ENCODE peak calls at places on chromosomes 3 and 15, in seven cellular contexts. One of them, this sample, is unnamed.

GRCh38 chr15:25171111-25171811 is 216.5 kb downstream of the SNRPN start:
- DNase-seq in GM12892: no peak
- DNase-seq in T-cell: no peak
- DNase-seq in midbrain: no peak
- DNase-seq in esophagus squamous epithelium: no peak
- DNase-seq in heart left ventricle: no peak
- DNase-seq in activated CD4-positive, alpha-beta memory T cell treated with anti-CD3 and anti-CD28 coated beads, Interleukin-2, amount 10 ng/mL, durations not matched to agents 7 days and 5 days: peak; percentile 12
- DNase-seq in this sample: no peak

GRCh38 chr3:134643150-134643675 is 7.6 kb downstream of the KY start:
- DNase-seq in midbrain: no peak
- DNase-seq in activated CD4-positive, alpha-beta memory T cell treated with anti-CD3 and anti-CD28 coated beads, Interleukin-2, amount 10 ng/mL, durations not matched to agents 7 days and 5 days: peak; percentile 9
- DNase-seq in heart left ventricle: no peak
- DNase-seq in GM12892: no peak
- DNase-seq in T-cell: no peak
- DNase-seq in esophagus squamous epithelium: no peak
- DNase-seq in this sample: no peak

GRCh38 chr15:92393994-92394326 is 279 bp downstream of the ST8SIA2 start:
- DNase-seq in midbrain: no peak
- DNase-seq in activated CD4-positive, alpha-beta memory T cell treated with anti-CD3 and anti-CD28 coated beads, Interleukin-2, amount 10 ng/mL, durations not matched to agents 7 days and 5 days: no peak
- DNase-seq in esophagus squamous epithelium: no peak
- DNase-seq in GM12892: no peak
- DNase-seq in heart left ventricle: no peak
- DNase-seq in T-cell: no peak
- DNase-seq in this sample: no peak

GRCh38 chr15:34613997-34614396 is 30.5 kb upstream of the GOLGA8B start:
- DNase-seq in T-cell: no peak
- DNase-seq in midbrain: no peak
- DNase-seq in heart left ventricle: no peak
- DNase-seq in esophagus squamous epithelium: no peak
- DNase-seq in activated CD4-positive, alpha-beta memory T cell treated with anti-CD3 and anti-CD28 coated beads, Interleukin-2, amount 10 ng/mL, durations not matched to agents 7 days and 5 days: no peak
- DNase-seq in GM12892: no peak
- DNase-seq in this sample: no peak

GRCh38 chr3:23999012-23999641 is 54.0 kb downstream of the NR1D2 start:
- DNase-seq in GM12892: no peak
- DNase-seq in heart left ventricle: peak; percentile 65
- DNase-seq in activated CD4-positive, alpha-beta memory T cell treated with anti-CD3 and anti-CD28 coated beads, Interleukin-2, amount 10 ng/mL, durations not matched to agents 7 days and 5 days: peak; percentile 67
- DNase-seq in esophagus squamous epithelium: no peak
- DNase-seq in T-cell: peak; percentile 46
- DNase-seq in midbrain: peak; percentile 85
- DNase-seq in this sample: no peak

GRCh38 chr3:149415484-149415883 is 38.0 kb upstream of the TM4SF1 start:
- DNase-seq in GM12892: no peak
- DNase-seq in activated CD4-positive, alpha-beta memory T cell treated with anti-CD3 and anti-CD28 coated beads, Interleukin-2, amount 10 ng/mL, durations not matched to agents 7 days and 5 days: no peak
- DNase-seq in T-cell: no peak
- DNase-seq in esophagus squamous epithelium: no peak
- DNase-seq in heart left ventricle: no peak
- DNase-seq in midbrain: no peak
- DNase-seq in this sample: no peak

GRCh38 chr3:66938338-66938963 is 59.7 kb upstream of the KBTBD8 start:
- DNase-seq in midbrain: peak; percentile 70
- DNase-seq in esophagus squamous epithelium: no peak
- DNase-seq in GM12892: no peak
- DNase-seq in T-cell: peak; percentile 2
- DNase-seq in activated CD4-positive, alpha-beta memory T cell treated with anti-CD3 and anti-CD28 coated beads, Interleukin-2, amount 10 ng/mL, durations not matched to agents 7 days and 5 days: peak; percentile 26
- DNase-seq in heart left ventricle: no peak
- DNase-seq in this sample: peak; percentile 27

GRCh38 chr3:197792019-197792647 is 1.1 kb downstream of the LRCH3 start:
- DNase-seq in midbrain: no peak
- DNase-seq in GM12892: no peak
- DNase-seq in T-cell: peak; percentile 32
- DNase-seq in heart left ventricle: no peak
- DNase-seq in esophagus squamous epithelium: no peak
- DNase-seq in activated CD4-positive, alpha-beta memory T cell treated with anti-CD3 and anti-CD28 coated beads, Interleukin-2, amount 10 ng/mL, durations not matched to agents 7 days and 5 days: peak; percentile 44
- DNase-seq in this sample: no peak

GRCh38 chr3:176514297-176514696 is 683.0 kb downstream of the TBL1XR1 start:
- DNase-seq in activated CD4-positive, alpha-beta memory T cell treated with anti-CD3 and anti-CD28 coated beads, Interleukin-2, amount 10 ng/mL, durations not matched to agents 7 days and 5 days: peak; percentile 19
- DNase-seq in GM12892: no peak
- DNase-seq in esophagus squamous epithelium: no peak
- DNase-seq in heart left ventricle: no peak
- DNase-seq in midbrain: peak; percentile 28
- DNase-seq in T-cell: no peak
- DNase-seq in this sample: peak; percentile 20

GRCh38 chr3:16803019-16803418 is 81.7 kb upstream of the PLCL2 start:
- DNase-seq in heart left ventricle: no peak
- DNase-seq in activated CD4-positive, alpha-beta memory T cell treated with anti-CD3 and anti-CD28 coated beads, Interleukin-2, amount 10 ng/mL, durations not matched to agents 7 days and 5 days: no peak
- DNase-seq in midbrain: no peak
- DNase-seq in GM12892: no peak
- DNase-seq in esophagus squamous epithelium: no peak
- DNase-seq in T-cell: no peak
- DNase-seq in this sample: no peak

GRCh38 chr3:52352566-52352965 is 36.4 kb downstream of the DNAH1 start:
- DNase-seq in T-cell: no peak
- DNase-seq in activated CD4-positive, alpha-beta memory T cell treated with anti-CD3 and anti-CD28 coated beads, Interleukin-2, amount 10 ng/mL, durations not matched to agents 7 days and 5 days: no peak
- DNase-seq in esophagus squamous epithelium: no peak
- DNase-seq in heart left ventricle: peak; percentile 24
- DNase-seq in GM12892: no peak
- DNase-seq in midbrain: no peak
- DNase-seq in this sample: no peak

GRCh38 chr3:190225186-190225692 is 97.0 kb downstream of the CLDN1 start:
- DNase-seq in GM12892: no peak
- DNase-seq in midbrain: peak; percentile 50
- DNase-seq in T-cell: no peak
- DNase-seq in esophagus squamous epithelium: no peak
- DNase-seq in activated CD4-positive, alpha-beta memory T cell treated with anti-CD3 and anti-CD28 coated beads, Interleukin-2, amount 10 ng/mL, durations not matched to agents 7 days and 5 days: no peak
- DNase-seq in heart left ventricle: no peak
- DNase-seq in this sample: no peak

GRCh38 chr3:82033186-82033585 is 271.7 kb upstream of the GBE1 start:
- DNase-seq in GM12892: no peak
- DNase-seq in heart left ventricle: no peak
- DNase-seq in activated CD4-positive, alpha-beta memory T cell treated with anti-CD3 and anti-CD28 coated beads, Interleukin-2, amount 10 ng/mL, durations not matched to agents 7 days and 5 days: no peak
- DNase-seq in T-cell: no peak
- DNase-seq in esophagus squamous epithelium: no peak
- DNase-seq in midbrain: no peak
- DNase-seq in this sample: no peak

GRCh38 chr3:183085634-183086390 is 13.5 kb downstream of the MCCC1 start:
- DNase-seq in T-cell: no peak
- DNase-seq in GM12892: no peak
- DNase-seq in activated CD4-positive, alpha-beta memory T cell treated with anti-CD3 and anti-CD28 coated beads, Interleukin-2, amount 10 ng/mL, durations not matched to agents 7 days and 5 days: no peak
- DNase-seq in esophagus squamous epithelium: no peak
- DNase-seq in midbrain: no peak
- DNase-seq in heart left ventricle: no peak
- DNase-seq in this sample: no peak

GRCh38 chr3:187975571-187976360 is 178.2 kb upstream of the LPP start:
- DNase-seq in T-cell: no peak
- DNase-seq in GM12892: no peak
- DNase-seq in heart left ventricle: peak; percentile 38
- DNase-seq in activated CD4-positive, alpha-beta memory T cell treated with anti-CD3 and anti-CD28 coated beads, Interleukin-2, amount 10 ng/mL, durations not matched to agents 7 days and 5 days: no peak
- DNase-seq in esophagus squamous epithelium: no peak
- DNase-seq in midbrain: no peak
- DNase-seq in this sample: no peak

GRCh38 chr15:41416162-41416741 is 643 bp upstream of the RTF1 start:
- DNase-seq in activated CD4-positive, alpha-beta memory T cell treated with anti-CD3 and anti-CD28 coated beads, Interleukin-2, amount 10 ng/mL, durations not matched to agents 7 days and 5 days: no peak
- DNase-seq in midbrain: no peak
- DNase-seq in GM12892: peak; percentile 27
- DNase-seq in esophagus squamous epithelium: no peak
- DNase-seq in heart left ventricle: no peak
- DNase-seq in T-cell: no peak
- DNase-seq in this sample: no peak

GRCh38 chr15:90221251-90221900 is 12.4 kb downstream of the CIB1 start:
- DNase-seq in GM12892: peak; percentile 58
- DNase-seq in T-cell: no peak
- DNase-seq in activated CD4-positive, alpha-beta memory T cell treated with anti-CD3 and anti-CD28 coated beads, Interleukin-2, amount 10 ng/mL, durations not matched to agents 7 days and 5 days: peak; percentile 39
- DNase-seq in midbrain: peak; percentile 86
- DNase-seq in heart left ventricle: peak; percentile 82
- DNase-seq in esophagus squamous epithelium: no peak
- DNase-seq in this sample: peak; percentile 33

GRCh38 chr3:182083112-182083511 is 371.4 kb downstream of the SOX2 start:
- DNase-seq in heart left ventricle: no peak
- DNase-seq in esophagus squamous epithelium: no peak
- DNase-seq in GM12892: no peak
- DNase-seq in midbrain: no peak
- DNase-seq in T-cell: no peak
- DNase-seq in activated CD4-positive, alpha-beta memory T cell treated with anti-CD3 and anti-CD28 coated beads, Interleukin-2, amount 10 ng/mL, durations not matched to agents 7 days and 5 days: no peak
- DNase-seq in this sample: no peak

GRCh38 chr3:115428825-115429224 is 194.5 kb upstream of the GAP43 start:
- DNase-seq in activated CD4-positive, alpha-beta memory T cell treated with anti-CD3 and anti-CD28 coated beads, Interleukin-2, amount 10 ng/mL, durations not matched to agents 7 days and 5 days: no peak
- DNase-seq in GM12892: no peak
- DNase-seq in esophagus squamous epithelium: no peak
- DNase-seq in midbrain: no peak
- DNase-seq in heart left ventricle: no peak
- DNase-seq in T-cell: no peak
- DNase-seq in this sample: no peak

GRCh38 chr3:168049366-168049974 is 46.3 kb downstream of the GOLIM4 start:
- DNase-seq in GM12892: no peak
- DNase-seq in esophagus squamous epithelium: no peak
- DNase-seq in T-cell: no peak
- DNase-seq in activated CD4-positive, alpha-beta memory T cell treated with anti-CD3 and anti-CD28 coated beads, Interleukin-2, amount 10 ng/mL, durations not matched to agents 7 days and 5 days: no peak
- DNase-seq in heart left ventricle: no peak
- DNase-seq in midbrain: no peak
- DNase-seq in this sample: no peak

GRCh38 chr3:178546079-178546478 is 9.8 kb downstream of the KCNMB2 start:
- DNase-seq in midbrain: no peak
- DNase-seq in activated CD4-positive, alpha-beta memory T cell treated with anti-CD3 and anti-CD28 coated beads, Interleukin-2, amount 10 ng/mL, durations not matched to agents 7 days and 5 days: no peak
- DNase-seq in heart left ventricle: no peak
- DNase-seq in T-cell: no peak
- DNase-seq in GM12892: no peak
- DNase-seq in esophagus squamous epithelium: no peak
- DNase-seq in this sample: no peak

GRCh38 chr3:166205158-166205557 is 367.9 kb upstream of the BCHE start:
- DNase-seq in heart left ventricle: no peak
- DNase-seq in GM12892: no peak
- DNase-seq in midbrain: no peak
- DNase-seq in activated CD4-positive, alpha-beta memory T cell treated with anti-CD3 and anti-CD28 coated beads, Interleukin-2, amount 10 ng/mL, durations not matched to agents 7 days and 5 days: no peak
- DNase-seq in T-cell: no peak
- DNase-seq in esophagus squamous epithelium: no peak
- DNase-seq in this sample: no peak

GRCh38 chr3:81951106-81951505 is 189.7 kb upstream of the GBE1 start:
- DNase-seq in heart left ventricle: no peak
- DNase-seq in activated CD4-positive, alpha-beta memory T cell treated with anti-CD3 and anti-CD28 coated beads, Interleukin-2, amount 10 ng/mL, durations not matched to agents 7 days and 5 days: no peak
- DNase-seq in T-cell: no peak
- DNase-seq in GM12892: no peak
- DNase-seq in esophagus squamous epithelium: no peak
- DNase-seq in midbrain: no peak
- DNase-seq in this sample: no peak

GRCh38 chr3:66280304-66280703 is 59.5 kb downstream of the SLC25A26 start:
- DNase-seq in midbrain: no peak
- DNase-seq in GM12892: no peak
- DNase-seq in esophagus squamous epithelium: no peak
- DNase-seq in activated CD4-positive, alpha-beta memory T cell treated with anti-CD3 and anti-CD28 coated beads, Interleukin-2, amount 10 ng/mL, durations not matched to agents 7 days and 5 days: no peak
- DNase-seq in heart left ventricle: no peak
- DNase-seq in T-cell: no peak
- DNase-seq in this sample: no peak

GRCh38 chr3:125129512-125129962 is 73.7 kb upstream of the HEG1 start:
- DNase-seq in GM12892: no peak
- DNase-seq in esophagus squamous epithelium: no peak
- DNase-seq in T-cell: no peak
- DNase-seq in midbrain: peak; percentile 21
- DNase-seq in heart left ventricle: no peak
- DNase-seq in activated CD4-positive, alpha-beta memory T cell treated with anti-CD3 and anti-CD28 coated beads, Interleukin-2, amount 10 ng/mL, durations not matched to agents 7 days and 5 days: no peak
- DNase-seq in this sample: no peak

GRCh38 chr15:84681822-84682221 is 23.8 kb upstream of the NMB start:
- DNase-seq in activated CD4-positive, alpha-beta memory T cell treated with anti-CD3 and anti-CD28 coated beads, Interleukin-2, amount 10 ng/mL, durations not matched to agents 7 days and 5 days: peak; percentile 71
- DNase-seq in esophagus squamous epithelium: no peak
- DNase-seq in heart left ventricle: no peak
- DNase-seq in GM12892: no peak
- DNase-seq in midbrain: no peak
- DNase-seq in T-cell: no peak
- DNase-seq in this sample: no peak